ENCODE peak calls at places on chromosomes 3 and 15, in seven cellular contexts. One of them, this sample, is unnamed. For H3K4me1 and H3K27me3, the result is how much of the 10 kb centered on the place peaks cover.

GRCh38 chr3:129132097-129132866 is 10.7 kb upstream of the RAB43 start:
- DNase-seq in Peyer's patch: no peak
- DNase-seq in HCT116: no peak
- DNase-seq in testis: no peak
- DNase-seq in H1: no peak
- DNase-seq in heart left ventricle: no peak
- DNase-seq in gastrocnemius medialis: no peak
- DNase-seq in this sample: no peak

GRCh38 chr3:129346690-129347440 is 68.2 kb downstream of the HMCES start:
- DNase-seq in gastrocnemius medialis: no peak
- DNase-seq in H1: no peak
- DNase-seq in heart left ventricle: no peak
- DNase-seq in Peyer's patch: no peak
- DNase-seq in testis: no peak
- DNase-seq in HCT116: no peak
- DNase-seq in this sample: peak

GRCh38 chr3:197592361-197593045 is 36.7 kb upstream of the BDH1 start:
- DNase-seq in testis: no peak
- DNase-seq in heart left ventricle: no peak
- DNase-seq in H1: no peak
- DNase-seq in gastrocnemius medialis: no peak
- DNase-seq in HCT116: no peak
- DNase-seq in Peyer's patch: no peak
- DNase-seq in this sample: no peak

GRCh38 chr3:6878731-6879130 is 17.8 kb downstream of the GRM7 start:
- DNase-seq in gastrocnemius medialis: no peak
- DNase-seq in heart left ventricle: no peak
- DNase-seq in HCT116: no peak
- DNase-seq in Peyer's patch: no peak
- DNase-seq in H1: no peak
- DNase-seq in testis: no peak
- DNase-seq in this sample: no peak

GRCh38 chr3:126784254-126784653 is 80.2 kb downstream of the CHCHD6 start:
- DNase-seq in H1: no peak
- DNase-seq in testis: no peak
- DNase-seq in Peyer's patch: no peak
- DNase-seq in gastrocnemius medialis: no peak
- DNase-seq in HCT116: no peak
- DNase-seq in heart left ventricle: no peak
- DNase-seq in this sample: no peak

GRCh38 chr3:129118745-129119144 is 2.9 kb downstream of the RAB43 start:
- DNase-seq in HCT116: no peak
- DNase-seq in gastrocnemius medialis: no peak
- DNase-seq in H1: no peak
- DNase-seq in heart left ventricle: no peak
- DNase-seq in Peyer's patch: no peak
- DNase-seq in testis: no peak
- DNase-seq in this sample: no peak

GRCh38 chr3:178419078-178419477 is 117.2 kb upstream of the KCNMB2 start:
- DNase-seq in HCT116: no peak
- DNase-seq in heart left ventricle: no peak
- DNase-seq in Peyer's patch: no peak
- DNase-seq in H1: no peak
- DNase-seq in gastrocnemius medialis: no peak
- DNase-seq in testis: no peak
- DNase-seq in this sample: no peak

GRCh38 chr3:148366743-148367410 is 330.8 kb upstream of the AGTR1 start:
- DNase-seq in gastrocnemius medialis: no peak
- DNase-seq in H1: no peak
- DNase-seq in Peyer's patch: no peak
- DNase-seq in heart left ventricle: no peak
- DNase-seq in HCT116: no peak
- DNase-seq in testis: no peak
- DNase-seq in this sample: no peak

GRCh38 chr3:47083786-47084185 is 80.1 kb downstream of the SETD2 start:
- DNase-seq in H1: no peak
- DNase-seq in HCT116: no peak
- DNase-seq in gastrocnemius medialis: no peak
- DNase-seq in testis: no peak
- DNase-seq in Peyer's patch: no peak
- DNase-seq in heart left ventricle: no peak
- DNase-seq in this sample: no peak

GRCh38 chr3:195708066-195708465 is 12.7 kb upstream of the MUC20 start:
- DNase-seq in testis: no peak
- DNase-seq in heart left ventricle: no peak
- DNase-seq in Peyer's patch: no peak
- DNase-seq in gastrocnemius medialis: no peak
- DNase-seq in H1: no peak
- DNase-seq in HCT116: no peak
- DNase-seq in this sample: peak

GRCh38 chr3:159126261-159127020 is 324.6 kb downstream of the MFSD1 start:
- DNase-seq in Peyer's patch: no peak
- DNase-seq in gastrocnemius medialis: no peak
- DNase-seq in H1: no peak
- DNase-seq in heart left ventricle: no peak
- DNase-seq in HCT116: no peak
- DNase-seq in testis: no peak
- DNase-seq in this sample: no peak

GRCh38 chr15:75050283-75050682 is 26.9 kb downstream of the PPCDC start:
- DNase-seq in H1: no peak
- DNase-seq in Peyer's patch: no peak
- DNase-seq in heart left ventricle: no peak
- DNase-seq in testis: no peak
- DNase-seq in HCT116: no peak
- DNase-seq in gastrocnemius medialis: no peak
- DNase-seq in this sample: no peak

GRCh38 chr15:75045332-75046015 is 22.1 kb downstream of the PPCDC start:
- DNase-seq in H1: no peak
- DNase-seq in gastrocnemius medialis: no peak
- DNase-seq in HCT116: no peak
- DNase-seq in heart left ventricle: peak
- DNase-seq in Peyer's patch: no peak
- DNase-seq in testis: no peak
- DNase-seq in this sample: no peak

GRCh38 chr15:75049392-75049791 is 26.0 kb downstream of the PPCDC start:
- DNase-seq in testis: peak
- DNase-seq in HCT116: no peak
- DNase-seq in heart left ventricle: peak
- DNase-seq in Peyer's patch: no peak
- DNase-seq in gastrocnemius medialis: peak
- DNase-seq in H1: no peak
- DNase-seq in this sample: peak

GRCh38 chr15:75051161-75051560 is 27.8 kb downstream of the PPCDC start:
- DNase-seq in Peyer's patch: no peak
- DNase-seq in H1: no peak
- DNase-seq in heart left ventricle: peak
- DNase-seq in HCT116: no peak
- DNase-seq in testis: no peak
- DNase-seq in gastrocnemius medialis: no peak
- DNase-seq in this sample: no peak

DNA sequence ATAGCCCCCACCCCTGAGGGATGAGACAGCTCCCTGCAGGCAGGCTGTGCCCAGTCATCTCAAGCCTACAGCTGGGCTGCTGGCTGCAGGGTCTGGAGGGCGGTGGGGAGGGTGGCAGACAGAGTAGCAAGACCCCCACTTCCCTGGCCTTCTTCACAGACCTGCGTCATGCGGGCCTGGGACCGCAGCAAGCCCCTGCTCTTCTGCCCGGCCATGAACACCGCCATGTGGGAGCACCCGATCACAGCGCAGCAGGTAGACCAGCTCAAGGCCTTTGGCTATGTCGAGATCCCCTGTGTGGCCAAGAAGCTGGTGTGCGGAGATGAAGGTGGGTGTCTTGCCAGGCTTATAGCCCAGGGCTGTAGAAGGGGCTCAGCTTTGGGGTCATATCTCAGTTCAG is 25.0 kb downstream of the PPCDC start:
- DNase-seq in testis: no peak
- DNase-seq in gastrocnemius medialis: no peak
- DNase-seq in H1: no peak
- DNase-seq in heart left ventricle: peak
- DNase-seq in Peyer's patch: no peak
- DNase-seq in HCT116: no peak
- DNase-seq in this sample: no peak
- TF ChIP-seq POLR2A in testis: no peak
- TF ChIP-seq POLR2A in gastrocnemius medialis: no peak
- TF ChIP-seq POLR2A in H1: no peak
- TF ChIP-seq POLR2A in heart left ventricle: no peak
- TF ChIP-seq POLR2A in Peyer's patch: no peak
- TF ChIP-seq POLR2A in HCT116: no peak
- TF ChIP-seq POLR2A in this sample: no peak

DNA sequence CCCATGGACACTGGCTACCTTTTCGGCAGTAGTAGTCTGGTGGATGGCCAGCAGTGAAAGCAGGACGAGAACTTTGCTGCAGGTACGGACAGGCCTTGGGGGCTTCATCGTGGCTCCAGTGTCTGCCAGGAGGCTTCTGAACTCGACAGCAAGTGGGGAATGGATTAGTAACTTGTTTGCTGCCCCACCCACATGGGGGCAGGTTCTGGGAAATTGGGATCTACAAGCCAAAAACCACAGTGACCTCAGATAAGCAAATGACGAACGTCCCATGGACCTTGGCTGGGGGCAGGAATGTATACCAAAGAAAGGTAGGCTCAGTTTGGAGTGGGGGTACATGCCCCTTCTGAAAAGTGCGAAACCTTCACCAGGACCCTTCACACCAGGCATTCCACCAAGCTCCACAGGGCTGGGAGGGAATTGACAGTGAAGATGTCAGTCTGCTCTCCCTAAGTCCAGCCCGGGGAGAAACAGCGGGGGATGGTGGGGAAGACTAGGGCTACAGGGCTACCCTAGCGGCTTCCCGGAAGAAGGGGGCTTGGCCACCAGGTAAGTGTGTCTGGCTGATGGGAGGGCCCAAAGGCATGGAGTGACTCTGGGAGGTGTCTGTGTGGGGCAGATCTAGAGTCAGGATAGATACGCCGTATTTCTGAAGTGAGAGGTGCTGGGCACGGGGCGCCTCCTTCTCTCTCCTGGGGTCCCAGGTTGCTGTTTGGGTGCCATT is at the start of gene ITIH4:
- DNase-seq in Peyer's patch: no peak
- DNase-seq in heart left ventricle: no peak
- DNase-seq in testis: no peak
- DNase-seq in gastrocnemius medialis: no peak
- DNase-seq in HCT116: no peak
- DNase-seq in H1: no peak
- DNase-seq in this sample: peak
- H3K4me1 ChIP-seq in Peyer's patch: under half
- H3K4me1 ChIP-seq in heart left ventricle: under half
- H3K4me1 ChIP-seq in testis: under half
- H3K4me1 ChIP-seq in gastrocnemius medialis: half or more
- H3K4me1 ChIP-seq in HCT116: under half
- H3K4me1 ChIP-seq in H1: under half
- H3K4me1 ChIP-seq in this sample: under half

DNA sequence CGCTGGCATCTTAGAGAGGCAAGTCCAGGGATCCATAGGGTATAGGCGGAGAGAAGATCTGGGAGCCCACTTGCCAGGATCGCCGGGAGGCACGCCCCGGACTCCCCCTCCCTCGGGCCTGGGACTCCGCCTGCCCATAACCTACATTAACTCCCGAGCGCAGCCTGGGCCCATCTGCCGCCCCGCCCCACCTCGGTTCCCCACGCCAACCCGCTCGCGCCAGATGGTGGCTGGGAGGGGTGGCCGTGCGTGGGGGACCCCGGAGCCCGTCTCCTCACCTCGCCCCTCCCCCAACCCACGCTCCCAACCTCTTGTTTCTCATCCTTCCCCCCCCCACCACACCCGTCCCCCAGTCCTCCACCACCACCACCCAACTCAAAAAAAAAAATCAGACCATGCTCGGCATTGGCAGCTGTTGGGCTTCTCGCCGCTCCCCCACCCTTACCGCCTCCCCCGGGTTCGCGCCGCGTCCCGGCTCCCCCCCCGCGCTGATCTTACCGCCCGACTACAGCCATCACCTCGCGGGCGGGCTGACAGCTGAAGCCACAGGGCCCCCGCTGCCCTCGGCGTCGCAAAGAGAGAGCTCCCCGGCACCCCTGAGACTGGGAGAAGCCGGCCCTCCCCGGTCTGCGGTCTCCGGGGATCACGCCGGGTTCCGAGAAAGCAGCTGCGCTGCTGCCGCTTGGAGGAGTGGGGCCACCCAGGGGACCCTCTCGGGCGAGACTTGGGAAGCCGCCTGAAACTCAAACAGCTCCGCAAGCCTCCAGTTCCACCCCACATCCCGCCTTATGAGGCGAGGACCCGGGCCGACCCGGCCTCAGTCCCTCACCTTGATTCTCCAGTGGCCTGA is 1.4 kb upstream of the DLL4 start:
- DNase-seq in H1: no peak
- DNase-seq in testis: no peak
- DNase-seq in gastrocnemius medialis: no peak
- DNase-seq in heart left ventricle: no peak
- DNase-seq in Peyer's patch: no peak
- DNase-seq in HCT116: no peak
- DNase-seq in this sample: no peak
- H3K27me3 ChIP-seq in H1: half or more
- H3K27me3 ChIP-seq in testis: under half
- H3K27me3 ChIP-seq in gastrocnemius medialis: half or more
- H3K27me3 ChIP-seq in heart left ventricle: under half
- H3K27me3 ChIP-seq in Peyer's patch: under half
- H3K27me3 ChIP-seq in HCT116: under half
- H3K27me3 ChIP-seq in this sample: under half

DNA sequence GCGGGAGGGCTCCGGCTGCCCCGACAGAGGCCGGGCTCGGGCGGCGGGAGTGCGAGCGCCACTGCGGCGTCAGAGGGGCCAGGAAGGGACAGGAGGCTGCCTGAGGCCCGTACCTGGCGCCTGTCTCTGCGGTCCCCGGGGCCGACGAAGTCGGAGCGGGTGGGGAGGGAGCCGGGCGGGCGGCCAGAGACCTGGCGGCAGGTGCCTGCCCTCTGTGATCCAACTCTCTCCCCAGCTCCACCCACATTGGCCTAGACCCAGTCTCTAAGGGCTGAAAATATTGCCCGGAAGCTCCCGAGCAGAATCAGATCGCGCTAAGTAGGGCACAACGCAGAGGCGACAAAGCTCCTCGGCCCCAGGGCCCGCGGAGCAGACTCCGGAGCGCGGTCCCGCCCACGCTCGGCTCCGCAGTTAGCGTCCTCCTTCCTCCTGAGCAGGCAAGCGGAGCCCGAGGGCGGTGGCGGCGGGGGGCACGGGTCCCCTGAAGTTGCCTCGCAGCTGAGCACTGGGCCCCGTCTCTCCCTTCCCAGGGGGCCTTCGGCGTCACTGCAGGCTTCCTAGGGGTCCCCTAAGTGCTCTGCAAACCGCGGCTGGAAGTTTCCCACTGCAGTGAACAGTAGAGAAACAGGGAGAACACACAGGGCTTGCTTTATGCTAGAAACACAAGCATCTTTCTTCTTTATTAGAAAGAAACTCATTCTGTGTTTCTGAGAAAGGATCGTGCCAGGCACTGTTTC is at the start of gene MAN2A2:
- DNase-seq in gastrocnemius medialis: peak
- DNase-seq in Peyer's patch: peak
- DNase-seq in testis: peak
- DNase-seq in H1: no peak
- DNase-seq in heart left ventricle: peak
- DNase-seq in HCT116: peak
- DNase-seq in this sample: peak
- TF ChIP-seq POLR2A in gastrocnemius medialis: peak
- TF ChIP-seq POLR2A in Peyer's patch: peak
- TF ChIP-seq POLR2A in testis: no peak
- TF ChIP-seq POLR2A in H1: no peak
- TF ChIP-seq POLR2A in heart left ventricle: no peak
- TF ChIP-seq POLR2A in HCT116: no peak
- TF ChIP-seq POLR2A in this sample: no peak

This sample was measured in adrenal gland.